ENCODE peak calls at places on chromosomes 3 and 15, in eight cellular contexts. One of them, this sample, is unnamed.
A peak's percentile ranks its signal among the peaks of the same experiment; 100 is the strongest.

GRCh38 chr3:136716629-136717028 is 35.5 kb downstream of the STAG1 start:
- DNase-seq in fibroblast of lung: no peak
- DNase-seq in psoas muscle: no peak
- DNase-seq in SK-N-SH: no peak
- DNase-seq in GM23248: no peak
- DNase-seq in lower lobe of right lung: no peak
- DNase-seq in WERI-Rb-1: no peak
- DNase-seq in ovary: no peak
- DNase-seq in this sample: no peak

GRCh38 chr3:54691230-54691900 is 236.5 kb downstream of the LRTM1 start:
- DNase-seq in fibroblast of lung: peak; percentile 70
- DNase-seq in psoas muscle: no peak
- DNase-seq in SK-N-SH: no peak
- DNase-seq in GM23248: no peak
- DNase-seq in lower lobe of right lung: no peak
- DNase-seq in WERI-Rb-1: no peak
- DNase-seq in ovary: peak; percentile 20
- DNase-seq in this sample: peak; percentile 18

GRCh38 chr3:134249935-134250716 is 533 bp downstream of the RYK start:
- DNase-seq in fibroblast of lung: peak; percentile 53
- DNase-seq in psoas muscle: peak; percentile 66
- DNase-seq in SK-N-SH: peak; percentile 85
- DNase-seq in GM23248: peak; percentile 78
- DNase-seq in lower lobe of right lung: peak; percentile 78
- DNase-seq in WERI-Rb-1: peak; percentile 64
- DNase-seq in ovary: peak; percentile 69
- DNase-seq in this sample: peak; percentile 85

GRCh38 chr3:177776656-177777055 is 579.4 kb upstream of the TBL1XR1 start:
- DNase-seq in fibroblast of lung: peak; percentile 98
- DNase-seq in psoas muscle: no peak
- DNase-seq in SK-N-SH: no peak
- DNase-seq in GM23248: peak; percentile 47
- DNase-seq in lower lobe of right lung: no peak
- DNase-seq in WERI-Rb-1: no peak
- DNase-seq in ovary: no peak
- DNase-seq in this sample: no peak

GRCh38 chr3:24519368-24520100 is 24.9 kb upstream of the THRB start:
- DNase-seq in fibroblast of lung: no peak
- DNase-seq in psoas muscle: no peak
- DNase-seq in SK-N-SH: no peak
- DNase-seq in GM23248: peak; percentile 47
- DNase-seq in lower lobe of right lung: no peak
- DNase-seq in WERI-Rb-1: no peak
- DNase-seq in ovary: no peak
- DNase-seq in this sample: no peak

GRCh38 chr15:39504812-39505211 is 76.1 kb upstream of the THBS1 start:
- DNase-seq in fibroblast of lung: peak; percentile 95
- DNase-seq in psoas muscle: no peak
- DNase-seq in SK-N-SH: no peak
- DNase-seq in GM23248: peak; percentile 93
- DNase-seq in lower lobe of right lung: no peak
- DNase-seq in WERI-Rb-1: no peak
- DNase-seq in ovary: no peak
- DNase-seq in this sample: no peak

GRCh38 chr3:87358066-87358465 is 81.7 kb upstream of the POU1F1 start:
- DNase-seq in fibroblast of lung: no peak
- DNase-seq in psoas muscle: no peak
- DNase-seq in SK-N-SH: no peak
- DNase-seq in GM23248: no peak
- DNase-seq in lower lobe of right lung: no peak
- DNase-seq in WERI-Rb-1: no peak
- DNase-seq in ovary: no peak
- DNase-seq in this sample: no peak

GRCh38 chr3:134927596-134927995 is 132.5 kb downstream of the EPHB1 start:
- DNase-seq in fibroblast of lung: no peak
- DNase-seq in psoas muscle: no peak
- DNase-seq in SK-N-SH: no peak
- DNase-seq in GM23248: no peak
- DNase-seq in lower lobe of right lung: no peak
- DNase-seq in WERI-Rb-1: no peak
- DNase-seq in ovary: no peak
- DNase-seq in this sample: no peak

GRCh38 chr3:197428117-197428761 is 127.5 kb downstream of the BDH1 start:
- DNase-seq in fibroblast of lung: peak; percentile 84
- DNase-seq in psoas muscle: no peak
- DNase-seq in SK-N-SH: peak; percentile 54
- DNase-seq in GM23248: peak; percentile 76
- DNase-seq in lower lobe of right lung: no peak
- DNase-seq in WERI-Rb-1: peak; percentile 68
- DNase-seq in ovary: no peak
- DNase-seq in this sample: peak; percentile 79

GRCh38 chr3:140922634-140923033 is 19.0 kb upstream of the SLC25A36 start:
- DNase-seq in fibroblast of lung: no peak
- DNase-seq in psoas muscle: no peak
- DNase-seq in SK-N-SH: no peak
- DNase-seq in GM23248: peak; percentile 58
- DNase-seq in lower lobe of right lung: no peak
- DNase-seq in WERI-Rb-1: no peak
- DNase-seq in ovary: no peak
- DNase-seq in this sample: no peak

GRCh38 chr3:98811048-98811447 is 47.9 kb downstream of the ST3GAL6 start:
- DNase-seq in fibroblast of lung: no peak
- DNase-seq in psoas muscle: no peak
- DNase-seq in SK-N-SH: no peak
- DNase-seq in GM23248: no peak
- DNase-seq in lower lobe of right lung: no peak
- DNase-seq in WERI-Rb-1: no peak
- DNase-seq in ovary: no peak
- DNase-seq in this sample: no peak

GRCh38 chr3:31483776-31484175 is 48.9 kb upstream of the STT3B start:
- DNase-seq in fibroblast of lung: no peak
- DNase-seq in psoas muscle: no peak
- DNase-seq in SK-N-SH: no peak
- DNase-seq in GM23248: no peak
- DNase-seq in lower lobe of right lung: no peak
- DNase-seq in WERI-Rb-1: no peak
- DNase-seq in ovary: no peak
- DNase-seq in this sample: no peak

GRCh38 chr3:153977148-153977547 is 144.0 kb upstream of the ARHGEF26 start:
- DNase-seq in fibroblast of lung: peak; percentile 67
- DNase-seq in psoas muscle: no peak
- DNase-seq in SK-N-SH: no peak
- DNase-seq in GM23248: peak; percentile 71
- DNase-seq in lower lobe of right lung: no peak
- DNase-seq in WERI-Rb-1: no peak
- DNase-seq in ovary: no peak
- DNase-seq in this sample: peak; percentile 38

GRCh38 chr3:127461286-127461685 is 129.2 kb downstream of the TPRA1 start:
- DNase-seq in fibroblast of lung: no peak
- DNase-seq in psoas muscle: no peak
- DNase-seq in SK-N-SH: no peak
- DNase-seq in GM23248: no peak
- DNase-seq in lower lobe of right lung: no peak
- DNase-seq in WERI-Rb-1: no peak
- DNase-seq in ovary: no peak
- DNase-seq in this sample: no peak

GRCh38 chr3:40878464-40878905 is 320.8 kb upstream of the CTNNB1 start:
- DNase-seq in fibroblast of lung: no peak
- DNase-seq in psoas muscle: no peak
- DNase-seq in SK-N-SH: no peak
- DNase-seq in GM23248: no peak
- DNase-seq in lower lobe of right lung: no peak
- DNase-seq in WERI-Rb-1: no peak
- DNase-seq in ovary: no peak
- DNase-seq in this sample: no peak

GRCh38 chr3:159616234-159616825 is 372.3 kb upstream of the IL12A start:
- DNase-seq in fibroblast of lung: peak; percentile 52
- DNase-seq in psoas muscle: no peak
- DNase-seq in SK-N-SH: no peak
- DNase-seq in GM23248: peak; percentile 75
- DNase-seq in lower lobe of right lung: peak; percentile 58
- DNase-seq in WERI-Rb-1: peak; percentile 44
- DNase-seq in ovary: no peak
- DNase-seq in this sample: peak; percentile 69

GRCh38 chr15:42994546-42994945 is 74.0 kb upstream of the TTBK2 start:
- DNase-seq in fibroblast of lung: peak; percentile 70
- DNase-seq in psoas muscle: no peak
- DNase-seq in SK-N-SH: no peak
- DNase-seq in GM23248: peak; percentile 59
- DNase-seq in lower lobe of right lung: no peak
- DNase-seq in WERI-Rb-1: no peak
- DNase-seq in ovary: no peak
- DNase-seq in this sample: no peak

GRCh38 chr3:84265768-84266167 is 693.0 kb upstream of the CADM2 start:
- DNase-seq in fibroblast of lung: no peak
- DNase-seq in psoas muscle: no peak
- DNase-seq in SK-N-SH: no peak
- DNase-seq in GM23248: no peak
- DNase-seq in lower lobe of right lung: no peak
- DNase-seq in WERI-Rb-1: no peak
- DNase-seq in ovary: no peak
- DNase-seq in this sample: no peak

GRCh38 chr3:157166115-157166514 is 6.2 kb upstream of the CCNL1 start:
- DNase-seq in fibroblast of lung: no peak
- DNase-seq in psoas muscle: no peak
- DNase-seq in SK-N-SH: no peak
- DNase-seq in GM23248: no peak
- DNase-seq in lower lobe of right lung: no peak
- DNase-seq in WERI-Rb-1: no peak
- DNase-seq in ovary: no peak
- DNase-seq in this sample: no peak

GRCh38 chr3:120052685-120053084 is 41.6 kb downstream of the GSK3B start:
- DNase-seq in fibroblast of lung: peak; percentile 5
- DNase-seq in psoas muscle: no peak
- DNase-seq in SK-N-SH: no peak
- DNase-seq in GM23248: peak; percentile 15
- DNase-seq in lower lobe of right lung: no peak
- DNase-seq in WERI-Rb-1: no peak
- DNase-seq in ovary: no peak
- DNase-seq in this sample: no peak
- H3K4me3 ChIP-seq in fibroblast of lung: no peak overlapping the region
- H3K4me3 ChIP-seq in psoas muscle: no peak overlapping the region
- H3K4me3 ChIP-seq in SK-N-SH: no peak overlapping the region
- H3K4me3 ChIP-seq in GM23248: no peak overlapping the region
- H3K4me3 ChIP-seq in lower lobe of right lung: no peak overlapping the region
- H3K4me3 ChIP-seq in WERI-Rb-1: no peak overlapping the region
- H3K4me3 ChIP-seq in ovary: no peak overlapping the region
- H3K4me3 ChIP-seq in this sample: no peak overlapping the region

GRCh38 chr3:45145681-45146614 is at the start of gene CDCP1:
- DNase-seq in fibroblast of lung: peak; percentile 33
- DNase-seq in psoas muscle: no peak
- DNase-seq in SK-N-SH: peak; percentile 58
- DNase-seq in GM23248: peak; percentile 40
- DNase-seq in lower lobe of right lung: peak; percentile 64
- DNase-seq in WERI-Rb-1: peak; percentile 10
- DNase-seq in ovary: no peak
- DNase-seq in this sample: peak; percentile 49
- H3K27ac ChIP-seq in fibroblast of lung: peak within 1 kb of the TSS; percentile 79
- H3K27ac ChIP-seq in psoas muscle: no peak within 1 kb of the TSS
- H3K27ac ChIP-seq in SK-N-SH: no peak within 1 kb of the TSS
- H3K27ac ChIP-seq in GM23248: no peak within 1 kb of the TSS
- H3K27ac ChIP-seq in lower lobe of right lung: peak within 1 kb of the TSS; percentile 72
- H3K27ac ChIP-seq in WERI-Rb-1: no peak within 1 kb of the TSS
- H3K27ac ChIP-seq in ovary: no peak within 1 kb of the TSS
- H3K27ac ChIP-seq in this sample: no peak within 1 kb of the TSS

GRCh38 chr3:112373924-112374323 is 41.0 kb downstream of the CD200 start:
- DNase-seq in fibroblast of lung: no peak
- DNase-seq in psoas muscle: no peak
- DNase-seq in SK-N-SH: no peak
- DNase-seq in GM23248: no peak
- DNase-seq in lower lobe of right lung: no peak
- DNase-seq in WERI-Rb-1: no peak
- DNase-seq in ovary: no peak
- DNase-seq in this sample: no peak
- H3K4me3 ChIP-seq in fibroblast of lung: no peak overlapping the region
- H3K4me3 ChIP-seq in psoas muscle: no peak overlapping the region
- H3K4me3 ChIP-seq in SK-N-SH: no peak overlapping the region
- H3K4me3 ChIP-seq in GM23248: no peak overlapping the region
- H3K4me3 ChIP-seq in lower lobe of right lung: no peak overlapping the region
- H3K4me3 ChIP-seq in WERI-Rb-1: no peak overlapping the region
- H3K4me3 ChIP-seq in ovary: no peak overlapping the region
- H3K4me3 ChIP-seq in this sample: no peak overlapping the region

DNA sequence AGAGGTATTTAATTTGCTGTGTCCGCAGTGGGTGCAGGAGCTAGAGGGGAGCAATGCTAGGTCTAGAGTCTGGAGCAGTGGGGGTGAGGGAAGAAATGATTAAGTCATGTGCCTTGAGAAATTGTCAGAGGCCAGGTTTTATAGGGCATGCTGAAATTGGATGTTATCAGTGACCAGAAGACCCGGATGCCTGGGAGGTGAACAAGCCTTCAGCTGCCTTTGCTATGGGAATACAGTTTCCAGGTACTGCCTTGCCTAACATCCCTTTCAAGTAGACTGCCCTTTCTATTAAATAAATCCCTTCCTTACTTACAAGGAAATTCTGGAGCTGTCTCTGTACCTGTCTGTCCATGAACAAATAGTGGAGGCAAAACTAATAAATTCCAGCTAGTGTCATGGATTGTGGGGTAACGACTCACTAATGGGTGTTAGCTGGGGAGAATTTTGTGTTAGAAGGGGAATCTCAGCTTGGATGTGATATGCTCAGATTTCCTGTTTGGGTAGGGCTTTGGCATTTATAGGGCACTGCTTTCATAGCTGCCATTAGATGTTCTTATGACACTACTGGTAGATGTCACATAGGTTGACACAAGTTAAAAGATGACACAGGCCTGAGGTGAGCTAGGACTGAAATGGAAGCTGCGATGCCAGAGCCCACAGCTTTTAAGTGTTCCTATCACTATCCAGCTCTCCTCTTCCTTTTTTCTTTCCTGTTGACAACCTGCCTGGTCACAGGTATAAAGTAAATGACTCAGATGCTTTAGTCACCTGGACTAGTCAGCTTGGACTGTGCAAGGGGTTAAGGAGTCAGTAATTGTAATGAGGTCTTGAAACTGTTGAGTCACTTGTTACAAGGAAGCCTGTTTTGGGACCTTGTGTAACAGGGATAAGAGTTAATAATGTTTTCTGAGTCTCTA is 21.3 kb downstream of the CHD2 start:
- DNase-seq in fibroblast of lung: peak; percentile 72
- DNase-seq in psoas muscle: no peak
- DNase-seq in SK-N-SH: no peak
- DNase-seq in GM23248: peak; percentile 85
- DNase-seq in lower lobe of right lung: no peak
- DNase-seq in WERI-Rb-1: no peak
- DNase-seq in ovary: no peak
- DNase-seq in this sample: no peak
- H3K27ac ChIP-seq in fibroblast of lung: peak overlapping the region; percentile 37
- H3K27ac ChIP-seq in psoas muscle: peak overlapping the region; percentile 95
- H3K27ac ChIP-seq in SK-N-SH: no peak overlapping the region
- H3K27ac ChIP-seq in GM23248: peak overlapping the region; percentile 73
- H3K27ac ChIP-seq in lower lobe of right lung: peak overlapping the region; percentile 50
- H3K27ac ChIP-seq in WERI-Rb-1: no peak overlapping the region
- H3K27ac ChIP-seq in ovary: no peak overlapping the region
- H3K27ac ChIP-seq in this sample: peak overlapping the region; percentile 2